ENCODE peak calls at places on chromosomes 1 and 21, in four cellular contexts. H, P, Y and J are unnamed samples.

GRCh38 chr1:68615303-68615702 is 118.4 kb upstream of the DEPDC1 start:
- DNase-seq in H (no peak), P (no peak), Y (no peak), J (no peak)

GRCh38 chr1:154478639-154479038 is 23.4 kb upstream of the TDRD10 start:
- DNase-seq in H (peak; percentile 57), Y (no peak), P (no peak), J (no peak)

GRCh38 chr21:43188712-43189151 is 19.9 kb downstream of the CRYAA start:
- DNase-seq in Y (peak; percentile 52), P (no peak), H (no peak), J (no peak)

GRCh38 chr1:212677136-212677535 is 22.5 kb downstream of the BATF3 start:
- DNase-seq in P (no peak), H (no peak), Y (no peak), J (no peak)

GRCh38 chr1:222557574-222557973 is 9.7 kb upstream of the HHIPL2 start:
- DNase-seq in H (no peak), Y (no peak), P (no peak), J (no peak)

GRCh38 chr1:56709269-56709880 is 64.3 kb downstream of the PRKAA2 start:
- DNase-seq in P (peak; percentile 47), H (peak; percentile 54), Y (no peak), J (no peak)

GRCh38 chr1:234863596-234863995 is 253.6 kb upstream of the IRF2BP2 start:
- DNase-seq in P (no peak), H (no peak), Y (no peak), J (no peak)

GRCh38 chr21:42858957-42859890 is 20.1 kb downstream of the WDR4 start:
- DNase-seq in H (no peak), P (no peak), Y (no peak), J (no peak)

GRCh38 chr1:9368356-9368755 is 75.7 kb downstream of the SPSB1 start:
- DNase-seq in Y (no peak), P (no peak), H (no peak), J (no peak)